ENCODE peak calls at places on chromosome 7, in six cellular contexts. One of them, this sample, is unnamed.

GRCh38 chr7:441713-442421 is 77.8 kb downstream of the PDGFA start:
- DNase-seq in ELF-1: no peak
- DNase-seq in GM03348: no peak
- DNase-seq in MV-4-11: no peak
- DNase-seq in NCI-H1105 treated with DMSO at 0.1 percent for 48 hours: no peak
- DNase-seq in HFFc6: no peak
- DNase-seq in this sample: no peak

GRCh38 chr7:98354511-98355249 is 46.2 kb downstream of the BAIAP2L1 start:
- DNase-seq in ELF-1: peak; percentile 90
- DNase-seq in GM03348: peak; percentile 84
- DNase-seq in MV-4-11: no peak
- DNase-seq in NCI-H1105 treated with DMSO at 0.1 percent for 48 hours: no peak
- DNase-seq in HFFc6: peak; percentile 82
- DNase-seq in this sample: peak; percentile 70

GRCh38 chr7:34501161-34501560 is 156.9 kb upstream of the NPSR1 start:
- DNase-seq in ELF-1: no peak
- DNase-seq in GM03348: no peak
- DNase-seq in MV-4-11: no peak
- DNase-seq in NCI-H1105 treated with DMSO at 0.1 percent for 48 hours: no peak
- DNase-seq in HFFc6: no peak
- DNase-seq in this sample: no peak

GRCh38 chr7:102415685-102416225 is 17.6 kb upstream of the ORAI2 start:
- DNase-seq in ELF-1: no peak
- DNase-seq in GM03348: no peak
- DNase-seq in MV-4-11: no peak
- DNase-seq in NCI-H1105 treated with DMSO at 0.1 percent for 48 hours: no peak
- DNase-seq in HFFc6: no peak
- DNase-seq in this sample: no peak

GRCh38 chr7:75704928-75705327 is 33.8 kb downstream of the HIP1 start:
- DNase-seq in ELF-1: no peak
- DNase-seq in GM03348: no peak
- DNase-seq in MV-4-11: peak; percentile 26
- DNase-seq in NCI-H1105 treated with DMSO at 0.1 percent for 48 hours: no peak
- DNase-seq in HFFc6: no peak
- DNase-seq in this sample: no peak

GRCh38 chr7:22866965-22867364 is 44.3 kb upstream of the TOMM7 start:
- DNase-seq in ELF-1: no peak
- DNase-seq in GM03348: peak; percentile 57
- DNase-seq in MV-4-11: no peak
- DNase-seq in NCI-H1105 treated with DMSO at 0.1 percent for 48 hours: no peak
- DNase-seq in HFFc6: peak; percentile 84
- DNase-seq in this sample: peak; percentile 92

GRCh38 chr7:121259826-121260225 is 69.0 kb upstream of the WNT16 start:
- DNase-seq in ELF-1: no peak
- DNase-seq in GM03348: no peak
- DNase-seq in MV-4-11: no peak
- DNase-seq in NCI-H1105 treated with DMSO at 0.1 percent for 48 hours: no peak
- DNase-seq in HFFc6: no peak
- DNase-seq in this sample: no peak

GRCh38 chr7:42527004-42527403 is 290.0 kb upstream of the GLI3 start:
- DNase-seq in ELF-1: peak; percentile 67
- DNase-seq in GM03348: no peak
- DNase-seq in MV-4-11: no peak
- DNase-seq in NCI-H1105 treated with DMSO at 0.1 percent for 48 hours: no peak
- DNase-seq in HFFc6: no peak
- DNase-seq in this sample: no peak

GRCh38 chr7:8065356-8065813 is 96.8 kb downstream of the GLCCI1 start:
- DNase-seq in ELF-1: no peak
- DNase-seq in GM03348: peak; percentile 7
- DNase-seq in MV-4-11: no peak
- DNase-seq in NCI-H1105 treated with DMSO at 0.1 percent for 48 hours: no peak
- DNase-seq in HFFc6: peak; percentile 91
- DNase-seq in this sample: peak; percentile 55

GRCh38 chr7:97513326-97513725 is 218.6 kb upstream of the TAC1 start:
- DNase-seq in ELF-1: no peak
- DNase-seq in GM03348: no peak
- DNase-seq in MV-4-11: peak; percentile 88
- DNase-seq in NCI-H1105 treated with DMSO at 0.1 percent for 48 hours: no peak
- DNase-seq in HFFc6: no peak
- DNase-seq in this sample: no peak

GRCh38 chr7:155972247-155972646 is 160.0 kb upstream of the SHH start:
- DNase-seq in ELF-1: no peak
- DNase-seq in GM03348: no peak
- DNase-seq in MV-4-11: no peak
- DNase-seq in NCI-H1105 treated with DMSO at 0.1 percent for 48 hours: no peak
- DNase-seq in HFFc6: no peak
- DNase-seq in this sample: no peak

GRCh38 chr7:69659964-69660363 is 61.7 kb downstream of the AUTS2 start:
- DNase-seq in ELF-1: peak; percentile 31
- DNase-seq in GM03348: peak; percentile 63
- DNase-seq in MV-4-11: no peak
- DNase-seq in NCI-H1105 treated with DMSO at 0.1 percent for 48 hours: no peak
- DNase-seq in HFFc6: no peak
- DNase-seq in this sample: no peak

GRCh38 chr7:476736-477360 is 42.8 kb downstream of the PDGFA start:
- DNase-seq in ELF-1: no peak
- DNase-seq in GM03348: no peak
- DNase-seq in MV-4-11: no peak
- DNase-seq in NCI-H1105 treated with DMSO at 0.1 percent for 48 hours: no peak
- DNase-seq in HFFc6: no peak
- DNase-seq in this sample: no peak

GRCh38 chr7:130734525-130735272 is 692 bp upstream of the KLF14 start:
- DNase-seq in ELF-1: no peak
- DNase-seq in GM03348: peak; percentile 10
- DNase-seq in MV-4-11: no peak
- DNase-seq in NCI-H1105 treated with DMSO at 0.1 percent for 48 hours: peak; percentile 37
- DNase-seq in HFFc6: no peak
- DNase-seq in this sample: no peak

GRCh38 chr7:10343108-10343507 is 630.6 kb upstream of the PHF14 start:
- DNase-seq in ELF-1: no peak
- DNase-seq in GM03348: no peak
- DNase-seq in MV-4-11: peak; percentile 67
- DNase-seq in NCI-H1105 treated with DMSO at 0.1 percent for 48 hours: no peak
- DNase-seq in HFFc6: no peak
- DNase-seq in this sample: no peak

GRCh38 chr7:73985737-73986141 is 42.2 kb upstream of the ELN start:
- DNase-seq in ELF-1: no peak
- DNase-seq in GM03348: no peak
- DNase-seq in MV-4-11: no peak
- DNase-seq in NCI-H1105 treated with DMSO at 0.1 percent for 48 hours: no peak
- DNase-seq in HFFc6: no peak
- DNase-seq in this sample: no peak

GRCh38 chr7:78151229-78151628 is 352.7 kb downstream of the PHTF2 start:
- DNase-seq in ELF-1: no peak
- DNase-seq in GM03348: peak; percentile 50
- DNase-seq in MV-4-11: no peak
- DNase-seq in NCI-H1105 treated with DMSO at 0.1 percent for 48 hours: peak; percentile 94
- DNase-seq in HFFc6: peak; percentile 86
- DNase-seq in this sample: peak; percentile 87

GRCh38 chr7:131057015-131057518 is 270.6 kb upstream of the MKLN1 start:
- DNase-seq in ELF-1: no peak
- DNase-seq in GM03348: peak; percentile 43
- DNase-seq in MV-4-11: peak; percentile 81
- DNase-seq in NCI-H1105 treated with DMSO at 0.1 percent for 48 hours: no peak
- DNase-seq in HFFc6: peak; percentile 71
- DNase-seq in this sample: peak; percentile 53

GRCh38 chr7:27916372-27916771 is 176.4 kb downstream of the TAX1BP1 start:
- DNase-seq in ELF-1: no peak
- DNase-seq in GM03348: no peak
- DNase-seq in MV-4-11: no peak
- DNase-seq in NCI-H1105 treated with DMSO at 0.1 percent for 48 hours: no peak
- DNase-seq in HFFc6: no peak
- DNase-seq in this sample: no peak

GRCh38 chr7:99379043-99379577 is 4.6 kb downstream of the ARPC1B start:
- DNase-seq in ELF-1: peak; percentile 70
- DNase-seq in GM03348: peak; percentile 93
- DNase-seq in MV-4-11: peak; percentile 86
- DNase-seq in NCI-H1105 treated with DMSO at 0.1 percent for 48 hours: no peak
- DNase-seq in HFFc6: peak; percentile 94
- DNase-seq in this sample: peak; percentile 95

GRCh38 chr7:147081117-147081516 is 964.5 kb downstream of the CNTNAP2 start:
- DNase-seq in ELF-1: no peak
- DNase-seq in GM03348: no peak
- DNase-seq in MV-4-11: no peak
- DNase-seq in NCI-H1105 treated with DMSO at 0.1 percent for 48 hours: no peak
- DNase-seq in HFFc6: no peak
- DNase-seq in this sample: no peak

GRCh38 chr7:119096683-119097082 is 872.2 kb downstream of the ANKRD7 start:
- DNase-seq in ELF-1: no peak
- DNase-seq in GM03348: no peak
- DNase-seq in MV-4-11: no peak
- DNase-seq in NCI-H1105 treated with DMSO at 0.1 percent for 48 hours: no peak
- DNase-seq in HFFc6: no peak
- DNase-seq in this sample: no peak

GRCh38 chr7:152869677-152870051 is 110.1 kb downstream of the ACTR3B start:
- DNase-seq in ELF-1: no peak
- DNase-seq in GM03348: no peak
- DNase-seq in MV-4-11: no peak
- DNase-seq in NCI-H1105 treated with DMSO at 0.1 percent for 48 hours: no peak
- DNase-seq in HFFc6: no peak
- DNase-seq in this sample: no peak

GRCh38 chr7:135260930-135261721 is 27.5 kb downstream of the STRA8 start:
- DNase-seq in ELF-1: no peak
- DNase-seq in GM03348: peak; percentile 32
- DNase-seq in MV-4-11: no peak
- DNase-seq in NCI-H1105 treated with DMSO at 0.1 percent for 48 hours: no peak
- DNase-seq in HFFc6: no peak
- DNase-seq in this sample: no peak

GRCh38 chr7:27962250-27962649 is 218.3 kb downstream of the JAZF1 start:
- DNase-seq in ELF-1: no peak
- DNase-seq in GM03348: no peak
- DNase-seq in MV-4-11: no peak
- DNase-seq in NCI-H1105 treated with DMSO at 0.1 percent for 48 hours: no peak
- DNase-seq in HFFc6: peak; percentile 12
- DNase-seq in this sample: no peak

GRCh38 chr7:88339195-88339922 is 32.7 kb upstream of the STEAP4 start:
- DNase-seq in ELF-1: no peak
- DNase-seq in GM03348: no peak
- DNase-seq in MV-4-11: no peak
- DNase-seq in NCI-H1105 treated with DMSO at 0.1 percent for 48 hours: no peak
- DNase-seq in HFFc6: no peak
- DNase-seq in this sample: no peak

GRCh38 chr7:42107484-42107883 is 129.5 kb downstream of the GLI3 start:
- DNase-seq in ELF-1: peak; percentile 88
- DNase-seq in GM03348: peak; percentile 93
- DNase-seq in MV-4-11: no peak
- DNase-seq in NCI-H1105 treated with DMSO at 0.1 percent for 48 hours: no peak
- DNase-seq in HFFc6: no peak
- DNase-seq in this sample: peak; percentile 60

GRCh38 chr7:43586251-43586900 is 3.5 kb downstream of the STK17A start:
- DNase-seq in ELF-1: no peak
- DNase-seq in GM03348: no peak
- DNase-seq in MV-4-11: no peak
- DNase-seq in NCI-H1105 treated with DMSO at 0.1 percent for 48 hours: no peak
- DNase-seq in HFFc6: peak; percentile 77
- DNase-seq in this sample: no peak

GRCh38 chr7:14504134-14504533 is 398.4 kb downstream of the DGKB start:
- DNase-seq in ELF-1: peak; percentile 8
- DNase-seq in GM03348: no peak
- DNase-seq in MV-4-11: no peak
- DNase-seq in NCI-H1105 treated with DMSO at 0.1 percent for 48 hours: peak; percentile 76
- DNase-seq in HFFc6: no peak
- DNase-seq in this sample: no peak

GRCh38 chr7:120272261-120272895 is 597 bp upstream of the KCND2 start:
- DNase-seq in ELF-1: peak; percentile 55
- DNase-seq in GM03348: peak; percentile 76
- DNase-seq in MV-4-11: no peak
- DNase-seq in NCI-H1105 treated with DMSO at 0.1 percent for 48 hours: peak; percentile 87
- DNase-seq in HFFc6: peak; percentile 21
- DNase-seq in this sample: no peak